ENCODE peak calls at places on chromosomes 1 and 21, in seven cellular contexts. W is neural crest cell; H is M059J; R is tibial artery; D is NCI-H1105; B is stimulated activated CD4-positive, alpha-beta T cell treated with anti-CD3 and anti-CD28 coated beads, Interleukin-15, amount 100 ng/mL, for 1 hour; U is activated CD8-positive, alpha-beta memory T cell treated with anti-CD3 and anti-CD28 coated beads, Interleukin-2, amount 10 ng/mL, durations not matched to agents 7 days and 5 days. O is an unnamed sample.

GRCh38 chr21:31667141-31667540 is 7.6 kb downstream of the SOD1 start:
- DNase-seq in W (no peak), H (no peak), R (no peak), D (no peak), B (no peak), U (no peak), O (no peak)

GRCh38 chr1:178262101-178262500 is 168.2 kb downstream of the RASAL2 start:
- DNase-seq in W (no peak), H (peak), R (no peak), D (no peak), B (no peak), U (no peak), O (no peak)

GRCh38 chr1:161835963-161836362 is 69.8 kb downstream of the ATF6 start:
- DNase-seq in W (no peak), H (peak), R (no peak), D (no peak), B (no peak), U (no peak), O (no peak)

GRCh38 chr21:42683371-42684108 is 30.1 kb downstream of the PDE9A start:
- DNase-seq in W (no peak), H (no peak), R (no peak), D (no peak), B (no peak), U (peak), O (no peak)

GRCh38 chr1:43548285-43549271 is 17.9 kb downstream of the PTPRF start:
- DNase-seq in W (no peak), H (no peak), R (no peak), D (no peak), B (no peak), U (no peak), O (no peak)

GRCh38 chr1:18597159-18598042 is 33.2 kb upstream of the PAX7 start:
- DNase-seq in W (peak), H (peak), R (peak), D (peak), B (peak), U (peak), O (no peak)

GRCh38 chr21:30714946-30715345 is 3.6 kb downstream of the KRTAP21-3 start:
- DNase-seq in W (no peak), H (no peak), R (no peak), D (no peak), B (no peak), U (no peak), O (no peak)

GRCh38 chr21:18245493-18245967 is 897 bp downstream of the CHODL start:
- DNase-seq in W (peak), H (no peak), R (peak), D (no peak), B (no peak), U (no peak), O (no peak)

GRCh38 chr1:39981957-39982356 is 27.0 kb downstream of the MFSD2A start:
- DNase-seq in W (no peak), H (peak), R (no peak), D (no peak), B (no peak), U (no peak), O (no peak)

O was measured in HL-60.